ENCODE peak calls at places on chromosomes 3 and 15, in eight cellular contexts. One of them, this sample, is unnamed.
A peak's percentile ranks its signal among the peaks of the same experiment; 100 is the strongest.

GRCh38 chr15:58387130-58387529 is 44.7 kb upstream of the LIPC start:
- DNase-seq in cardiac muscle cell: no peak
- DNase-seq in AG04450: peak; percentile 21
- DNase-seq in psoas muscle: no peak
- DNase-seq in prostate gland: no peak
- DNase-seq in brain microvascular endothelial cell: peak; percentile 15
- DNase-seq in CD4-positive, alpha-beta T cell: no peak
- DNase-seq in A673: no peak
- DNase-seq in this sample: no peak

GRCh38 chr3:156477306-156477705 is 77.6 kb downstream of the SSR3 start:
- DNase-seq in brain microvascular endothelial cell: no peak
- DNase-seq in CD4-positive, alpha-beta T cell: no peak
- DNase-seq in cardiac muscle cell: peak; percentile 23
- DNase-seq in A673: no peak
- DNase-seq in psoas muscle: no peak
- DNase-seq in prostate gland: no peak
- DNase-seq in AG04450: peak; percentile 18
- DNase-seq in this sample: no peak

GRCh38 chr15:30036304-30036703 is 46.5 kb upstream of the GOLGA8J start:
- DNase-seq in brain microvascular endothelial cell: no peak
- DNase-seq in prostate gland: no peak
- DNase-seq in CD4-positive, alpha-beta T cell: no peak
- DNase-seq in cardiac muscle cell: no peak
- DNase-seq in psoas muscle: no peak
- DNase-seq in A673: no peak
- DNase-seq in AG04450: no peak
- DNase-seq in this sample: no peak

GRCh38 chr15:60000113-60000823 is 3.8 kb upstream of the FOXB1 start:
- DNase-seq in AG04450: no peak
- DNase-seq in brain microvascular endothelial cell: no peak
- DNase-seq in psoas muscle: no peak
- DNase-seq in CD4-positive, alpha-beta T cell: no peak
- DNase-seq in cardiac muscle cell: no peak
- DNase-seq in A673: no peak
- DNase-seq in prostate gland: no peak
- DNase-seq in this sample: no peak

GRCh38 chr3:41026394-41027177 is 172.7 kb upstream of the CTNNB1 start:
- DNase-seq in CD4-positive, alpha-beta T cell: no peak
- DNase-seq in A673: peak; percentile 38
- DNase-seq in AG04450: peak; percentile 7
- DNase-seq in cardiac muscle cell: peak; percentile 62
- DNase-seq in psoas muscle: peak; percentile 56
- DNase-seq in brain microvascular endothelial cell: peak; percentile 99
- DNase-seq in prostate gland: no peak
- DNase-seq in this sample: peak; percentile 39

GRCh38 chr15:83815506-83815905 is 161.6 kb downstream of the ADAMTSL3 start:
- DNase-seq in psoas muscle: no peak
- DNase-seq in AG04450: no peak
- DNase-seq in prostate gland: no peak
- DNase-seq in cardiac muscle cell: no peak
- DNase-seq in A673: no peak
- DNase-seq in CD4-positive, alpha-beta T cell: no peak
- DNase-seq in brain microvascular endothelial cell: no peak
- DNase-seq in this sample: no peak

GRCh38 chr3:186511702-186512101 is 32.5 kb downstream of the CRYGS start:
- DNase-seq in cardiac muscle cell: no peak
- DNase-seq in A673: no peak
- DNase-seq in CD4-positive, alpha-beta T cell: no peak
- DNase-seq in brain microvascular endothelial cell: no peak
- DNase-seq in AG04450: no peak
- DNase-seq in psoas muscle: no peak
- DNase-seq in prostate gland: no peak
- DNase-seq in this sample: no peak

GRCh38 chr15:65411470-65412071 is 11.2 kb downstream of the IGDCC4 start:
- DNase-seq in CD4-positive, alpha-beta T cell: no peak
- DNase-seq in A673: no peak
- DNase-seq in brain microvascular endothelial cell: no peak
- DNase-seq in cardiac muscle cell: no peak
- DNase-seq in AG04450: no peak
- DNase-seq in prostate gland: no peak
- DNase-seq in psoas muscle: no peak
- DNase-seq in this sample: no peak

GRCh38 chr3:162391301-162391700 is 894.7 kb downstream of the OTOL1 start:
- DNase-seq in A673: no peak
- DNase-seq in CD4-positive, alpha-beta T cell: no peak
- DNase-seq in brain microvascular endothelial cell: peak; percentile 53
- DNase-seq in prostate gland: no peak
- DNase-seq in psoas muscle: no peak
- DNase-seq in AG04450: no peak
- DNase-seq in cardiac muscle cell: no peak
- DNase-seq in this sample: no peak

GRCh38 chr15:48432688-48433087 is 101.5 kb downstream of the DUT start:
- DNase-seq in CD4-positive, alpha-beta T cell: no peak
- DNase-seq in cardiac muscle cell: no peak
- DNase-seq in brain microvascular endothelial cell: no peak
- DNase-seq in AG04450: no peak
- DNase-seq in psoas muscle: no peak
- DNase-seq in prostate gland: no peak
- DNase-seq in A673: no peak
- DNase-seq in this sample: no peak

GRCh38 chr3:50323614-50324199 is 1.2 kb upstream of the HYAL2 start:
- DNase-seq in brain microvascular endothelial cell: no peak
- DNase-seq in cardiac muscle cell: no peak
- DNase-seq in CD4-positive, alpha-beta T cell: no peak
- DNase-seq in prostate gland: no peak
- DNase-seq in psoas muscle: peak; percentile 77
- DNase-seq in A673: no peak
- DNase-seq in AG04450: no peak
- DNase-seq in this sample: peak; percentile 65

GRCh38 chr3:186381424-186382216 is 19.6 kb upstream of the DGKG start:
- DNase-seq in AG04450: no peak
- DNase-seq in CD4-positive, alpha-beta T cell: no peak
- DNase-seq in psoas muscle: no peak
- DNase-seq in A673: no peak
- DNase-seq in prostate gland: no peak
- DNase-seq in brain microvascular endothelial cell: no peak
- DNase-seq in cardiac muscle cell: no peak
- DNase-seq in this sample: no peak

GRCh38 chr3:147613710-147614109 is 204.5 kb downstream of the ZIC1 start:
- DNase-seq in AG04450: no peak
- DNase-seq in A673: no peak
- DNase-seq in psoas muscle: no peak
- DNase-seq in prostate gland: no peak
- DNase-seq in cardiac muscle cell: peak; percentile 56
- DNase-seq in CD4-positive, alpha-beta T cell: no peak
- DNase-seq in brain microvascular endothelial cell: no peak
- DNase-seq in this sample: no peak

GRCh38 chr3:43345877-43346276 is 59.5 kb downstream of the SNRK start:
- DNase-seq in psoas muscle: no peak
- DNase-seq in cardiac muscle cell: no peak
- DNase-seq in prostate gland: no peak
- DNase-seq in CD4-positive, alpha-beta T cell: no peak
- DNase-seq in A673: no peak
- DNase-seq in AG04450: no peak
- DNase-seq in brain microvascular endothelial cell: peak; percentile 78
- DNase-seq in this sample: no peak

GRCh38 chr15:77603616-77604406 is 28.9 kb downstream of the LINGO1 start:
- DNase-seq in AG04450: no peak
- DNase-seq in brain microvascular endothelial cell: no peak
- DNase-seq in CD4-positive, alpha-beta T cell: no peak
- DNase-seq in prostate gland: no peak
- DNase-seq in A673: no peak
- DNase-seq in cardiac muscle cell: no peak
- DNase-seq in psoas muscle: no peak
- DNase-seq in this sample: no peak

GRCh38 chr3:15637131-15637951 is 35.8 kb downstream of the BTD start:
- DNase-seq in brain microvascular endothelial cell: no peak
- DNase-seq in A673: no peak
- DNase-seq in psoas muscle: no peak
- DNase-seq in AG04450: no peak
- DNase-seq in CD4-positive, alpha-beta T cell: no peak
- DNase-seq in prostate gland: no peak
- DNase-seq in cardiac muscle cell: no peak
- DNase-seq in this sample: no peak

GRCh38 chr3:186286114-186286513 is 75.9 kb downstream of the DGKG start:
- DNase-seq in prostate gland: no peak
- DNase-seq in CD4-positive, alpha-beta T cell: no peak
- DNase-seq in AG04450: no peak
- DNase-seq in brain microvascular endothelial cell: peak; percentile 72
- DNase-seq in cardiac muscle cell: no peak
- DNase-seq in psoas muscle: no peak
- DNase-seq in A673: no peak
- DNase-seq in this sample: no peak

GRCh38 chr3:171295502-171296373 is 164.5 kb downstream of the TNIK start:
- DNase-seq in brain microvascular endothelial cell: no peak
- DNase-seq in cardiac muscle cell: peak; percentile 24
- DNase-seq in psoas muscle: no peak
- DNase-seq in AG04450: no peak
- DNase-seq in prostate gland: no peak
- DNase-seq in CD4-positive, alpha-beta T cell: no peak
- DNase-seq in A673: no peak
- DNase-seq in this sample: no peak

GRCh38 chr3:69740103-69741021 is 1.1 kb downstream of the MITF start:
- DNase-seq in psoas muscle: no peak
- DNase-seq in A673: no peak
- DNase-seq in prostate gland: peak; percentile 42
- DNase-seq in cardiac muscle cell: peak; percentile 62
- DNase-seq in CD4-positive, alpha-beta T cell: no peak
- DNase-seq in AG04450: no peak
- DNase-seq in brain microvascular endothelial cell: no peak
- DNase-seq in this sample: peak; percentile 65

GRCh38 chr3:135325726-135326245 is 530.7 kb downstream of the EPHB1 start:
- DNase-seq in CD4-positive, alpha-beta T cell: no peak
- DNase-seq in AG04450: no peak
- DNase-seq in A673: no peak
- DNase-seq in brain microvascular endothelial cell: no peak
- DNase-seq in prostate gland: no peak
- DNase-seq in psoas muscle: no peak
- DNase-seq in cardiac muscle cell: peak; percentile 26
- DNase-seq in this sample: no peak

GRCh38 chr3:143307613-143308183 is 188.1 kb downstream of the CHST2 start:
- DNase-seq in AG04450: no peak
- DNase-seq in brain microvascular endothelial cell: peak; percentile 59
- DNase-seq in A673: no peak
- DNase-seq in CD4-positive, alpha-beta T cell: no peak
- DNase-seq in psoas muscle: no peak
- DNase-seq in prostate gland: no peak
- DNase-seq in cardiac muscle cell: no peak
- DNase-seq in this sample: no peak

GRCh38 chr3:142577701-142578308 is 728 bp downstream of the ATR start:
- DNase-seq in psoas muscle: no peak
- DNase-seq in cardiac muscle cell: no peak
- DNase-seq in A673: peak; percentile 31
- DNase-seq in prostate gland: no peak
- DNase-seq in CD4-positive, alpha-beta T cell: no peak
- DNase-seq in AG04450: no peak
- DNase-seq in brain microvascular endothelial cell: peak; percentile 5
- DNase-seq in this sample: no peak

GRCh38 chr15:94205366-94205765 is 26.0 kb upstream of the MCTP2 start:
- DNase-seq in prostate gland: no peak
- DNase-seq in brain microvascular endothelial cell: no peak
- DNase-seq in psoas muscle: no peak
- DNase-seq in cardiac muscle cell: no peak
- DNase-seq in A673: peak; percentile 66
- DNase-seq in AG04450: no peak
- DNase-seq in CD4-positive, alpha-beta T cell: no peak
- DNase-seq in this sample: no peak

GRCh38 chr3:52468336-52468735 is 12.9 kb downstream of the NISCH start:
- DNase-seq in brain microvascular endothelial cell: no peak
- DNase-seq in cardiac muscle cell: no peak
- DNase-seq in psoas muscle: peak; percentile 54
- DNase-seq in AG04450: no peak
- DNase-seq in CD4-positive, alpha-beta T cell: no peak
- DNase-seq in A673: peak; percentile 14
- DNase-seq in prostate gland: no peak
- DNase-seq in this sample: no peak
- H3K27ac ChIP-seq in brain microvascular endothelial cell: no peak overlapping the region
- H3K27ac ChIP-seq in cardiac muscle cell: peak overlapping the region; percentile 78
- H3K27ac ChIP-seq in psoas muscle: peak overlapping the region; percentile 51
- H3K27ac ChIP-seq in AG04450: peak overlapping the region; percentile 11
- H3K27ac ChIP-seq in CD4-positive, alpha-beta T cell: no peak overlapping the region
- H3K27ac ChIP-seq in A673: no peak overlapping the region
- H3K27ac ChIP-seq in prostate gland: peak overlapping the region; percentile 81
- H3K27ac ChIP-seq in this sample: no peak overlapping the region

GRCh38 chr3:133047980-133048379 is 9.8 kb downstream of the TMEM108 start:
- DNase-seq in psoas muscle: no peak
- DNase-seq in AG04450: no peak
- DNase-seq in CD4-positive, alpha-beta T cell: no peak
- DNase-seq in A673: no peak
- DNase-seq in cardiac muscle cell: no peak
- DNase-seq in brain microvascular endothelial cell: no peak
- DNase-seq in prostate gland: no peak
- DNase-seq in this sample: no peak
- H3K27ac ChIP-seq in psoas muscle: no peak overlapping the region
- H3K27ac ChIP-seq in AG04450: no peak overlapping the region
- H3K27ac ChIP-seq in CD4-positive, alpha-beta T cell: no peak overlapping the region
- H3K27ac ChIP-seq in A673: no peak overlapping the region
- H3K27ac ChIP-seq in cardiac muscle cell: no peak overlapping the region
- H3K27ac ChIP-seq in brain microvascular endothelial cell: no peak overlapping the region
- H3K27ac ChIP-seq in prostate gland: no peak overlapping the region
- H3K27ac ChIP-seq in this sample: no peak overlapping the region

GRCh38 chr3:173411288-173412064 is 13.9 kb downstream of the NLGN1 start:
- DNase-seq in cardiac muscle cell: peak; percentile 48
- DNase-seq in A673: peak; percentile 52
- DNase-seq in psoas muscle: no peak
- DNase-seq in prostate gland: no peak
- DNase-seq in AG04450: no peak
- DNase-seq in CD4-positive, alpha-beta T cell: no peak
- DNase-seq in brain microvascular endothelial cell: peak; percentile 56
- DNase-seq in this sample: no peak
- H3K27ac ChIP-seq in cardiac muscle cell: no peak overlapping the region
- H3K27ac ChIP-seq in A673: no peak overlapping the region
- H3K27ac ChIP-seq in psoas muscle: no peak overlapping the region
- H3K27ac ChIP-seq in prostate gland: no peak overlapping the region
- H3K27ac ChIP-seq in AG04450: no peak overlapping the region
- H3K27ac ChIP-seq in CD4-positive, alpha-beta T cell: no peak overlapping the region
- H3K27ac ChIP-seq in brain microvascular endothelial cell: no peak overlapping the region
- H3K27ac ChIP-seq in this sample: no peak overlapping the region

GRCh38 chr15:81387629-81388430 is 13.8 kb upstream of the TMC3 start:
- DNase-seq in prostate gland: no peak
- DNase-seq in A673: no peak
- DNase-seq in psoas muscle: no peak
- DNase-seq in CD4-positive, alpha-beta T cell: no peak
- DNase-seq in AG04450: no peak
- DNase-seq in cardiac muscle cell: no peak
- DNase-seq in brain microvascular endothelial cell: no peak
- DNase-seq in this sample: no peak

GRCh38 chr15:81385110-81386076 is 11.4 kb upstream of the TMC3 start:
- DNase-seq in AG04450: no peak
- DNase-seq in psoas muscle: no peak
- DNase-seq in CD4-positive, alpha-beta T cell: no peak
- DNase-seq in brain microvascular endothelial cell: no peak
- DNase-seq in cardiac muscle cell: no peak
- DNase-seq in prostate gland: no peak
- DNase-seq in A673: no peak
- DNase-seq in this sample: peak; percentile 61

GRCh38 chr15:81386947-81387346 is 12.9 kb upstream of the TMC3 start:
- DNase-seq in prostate gland: no peak
- DNase-seq in cardiac muscle cell: no peak
- DNase-seq in brain microvascular endothelial cell: no peak
- DNase-seq in A673: no peak
- DNase-seq in psoas muscle: no peak
- DNase-seq in CD4-positive, alpha-beta T cell: no peak
- DNase-seq in AG04450: no peak
- DNase-seq in this sample: no peak

GRCh38 chr15:81391657-81392056 is 17.6 kb upstream of the TMC3 start:
- DNase-seq in AG04450: no peak
- DNase-seq in psoas muscle: no peak
- DNase-seq in CD4-positive, alpha-beta T cell: no peak
- DNase-seq in A673: no peak
- DNase-seq in prostate gland: no peak
- DNase-seq in brain microvascular endothelial cell: no peak
- DNase-seq in cardiac muscle cell: no peak
- DNase-seq in this sample: no peak

GRCh38 chr15:81388431-81388760 is 14.4 kb upstream of the TMC3 start:
- DNase-seq in A673: no peak
- DNase-seq in cardiac muscle cell: no peak
- DNase-seq in brain microvascular endothelial cell: no peak
- DNase-seq in psoas muscle: no peak
- DNase-seq in AG04450: no peak
- DNase-seq in CD4-positive, alpha-beta T cell: no peak
- DNase-seq in prostate gland: no peak
- DNase-seq in this sample: no peak
- H3K27ac ChIP-seq in A673: no peak overlapping the region
- H3K27ac ChIP-seq in cardiac muscle cell: no peak overlapping the region
- H3K27ac ChIP-seq in brain microvascular endothelial cell: no peak overlapping the region
- H3K27ac ChIP-seq in psoas muscle: no peak overlapping the region
- H3K27ac ChIP-seq in AG04450: no peak overlapping the region
- H3K27ac ChIP-seq in CD4-positive, alpha-beta T cell: no peak overlapping the region
- H3K27ac ChIP-seq in prostate gland: no peak overlapping the region
- H3K27ac ChIP-seq in this sample: no peak overlapping the region

This sample was measured in right lobe of liver.